ENCODE peak calls at places on chromosomes 5 and 9, in seven cellular contexts. J is nephron progenitor cell, F is glutamatergic neuron, S is cardiac fibroblast, B is WTC11, M is epithelial cell of esophagus, A is tibial nerve. C is an unnamed sample.
A peak's percentile ranks its signal among the peaks of the same experiment; 100 is the strongest.

GRCh38 chr5:114949001-114949400 is 220.7 kb downstream of the TRIM36 start:
- DNase-seq in J (no peak), F (no peak), S (no peak), B (no peak), M (no peak), A (no peak), C (no peak)

GRCh38 chr5:100706796-100707195 is 171.6 kb downstream of the FAM174A start:
- DNase-seq in J (no peak), F (no peak), S (peak; percentile 80), B (no peak), M (peak; percentile 65), A (no peak), C (no peak)

GRCh38 chr5:127492854-127493738 is 24.3 kb upstream of the PRRC1 start:
- DNase-seq in J (no peak), F (no peak), S (peak; percentile 75), B (no peak), M (peak; percentile 57), A (no peak), C (no peak)

GRCh38 chr9:71157731-71158130 is 36.3 kb upstream of the TRPM3 start:
- DNase-seq in J (no peak), F (no peak), S (no peak), B (no peak), M (no peak), A (no peak), C (no peak)

GRCh38 chr5:99033014-99033931 is 104.5 kb upstream of the CHD1 start:
- DNase-seq in J (no peak), F (no peak), S (peak; percentile 23), B (no peak), M (no peak), A (no peak), C (no peak)

GRCh38 chr5:178120661-178121357 is 7.5 kb downstream of the N4BP3 start:
- DNase-seq in J (peak; percentile 68), F (peak; percentile 76), S (peak; percentile 72), B (peak; percentile 83), M (peak; percentile 75), A (peak; percentile 21), C (no peak)

GRCh38 chr5:53331463-53331862 is 149.0 kb upstream of the FST start:
- DNase-seq in J (no peak), F (no peak), S (peak; percentile 86), B (no peak), M (peak; percentile 98), A (no peak), C (no peak)

GRCh38 chr5:76368941-76369340 is 34.1 kb upstream of the IQGAP2 start:
- DNase-seq in J (no peak), F (no peak), S (no peak), B (no peak), M (no peak), A (no peak), C (no peak)

GRCh38 chr5:127298623-127299022 is 8.0 kb downstream of the MEGF10 start:
- DNase-seq in J (no peak), F (no peak), S (no peak), B (no peak), M (no peak), A (no peak), C (no peak)

GRCh38 chr5:66436721-66437120 is 159.5 kb upstream of the MAST4 start:
- DNase-seq in J (no peak), F (no peak), S (no peak), B (peak; percentile 36), M (peak; percentile 37), A (no peak), C (no peak)

GRCh38 chr9:136665111-136665703 is 2.5 kb downstream of the EGFL7 start:
- DNase-seq in J (peak; percentile 62), F (no peak), S (no peak), B (peak; percentile 43), M (no peak), A (no peak), C (no peak)

GRCh38 chr5:124199902-124200301 is 546.5 kb downstream of the ZNF608 start:
- DNase-seq in J (no peak), F (no peak), S (no peak), B (no peak), M (peak; percentile 12), A (no peak), C (no peak)

GRCh38 chr9:121784706-121785426 is 133.4 kb downstream of the DAB2IP start:
- DNase-seq in J (no peak), F (no peak), S (no peak), B (peak; percentile 34), M (no peak), A (no peak), C (no peak)
- TF ChIP-seq CTCF in J (no peak), F (peak; percentile 31), S (no peak), B (no peak), M (no peak), A (no peak), C (no peak)

GRCh38 chr5:9545959-9546851 is at the start of gene SEMA5A:
- DNase-seq in J (peak; percentile 85), F (peak; percentile 71), S (peak; percentile 68), B (peak; percentile 78), M (peak; percentile 76), A (peak; percentile 59), C (peak; percentile 61)
- TF ChIP-seq CTCF in J (no peak), F (no peak), S (peak; percentile 10), B (no peak), M (no peak), A (no peak), C (no peak)

GRCh38 chr5:31492824-31493223 is 39.1 kb downstream of the DROSHA start:
- DNase-seq in J (no peak), F (no peak), S (peak; percentile 33), B (peak; percentile 14), M (peak; percentile 26), A (no peak), C (no peak)

GRCh38 chr5:31485376-31486207 is 46.3 kb downstream of the DROSHA start:
- DNase-seq in J (no peak), F (no peak), S (no peak), B (no peak), M (no peak), A (no peak), C (no peak)

GRCh38 chr5:31481531-31481930 is 50.4 kb downstream of the DROSHA start:
- DNase-seq in J (no peak), F (no peak), S (no peak), B (no peak), M (no peak), A (no peak), C (no peak)

GRCh38 chr5:31487510-31487909 is 44.4 kb downstream of the DROSHA start:
- DNase-seq in J (no peak), F (no peak), S (no peak), B (no peak), M (no peak), A (no peak), C (no peak)
- TF ChIP-seq CTCF in J (no peak), F (no peak), S (no peak), B (no peak), M (no peak), A (no peak), C (no peak)

GRCh38 chr5:132321109-132321721 is 27.0 kb downstream of the SLC22A4 start:
- DNase-seq in J (no peak), F (no peak), S (no peak), B (no peak), M (peak; percentile 24), A (no peak), C (no peak)
- TF ChIP-seq CTCF in J (no peak), F (no peak), S (no peak), B (no peak), M (no peak), A (no peak), C (no peak)

GRCh38 chr5:172765766-172766286 is 5.2 kb downstream of the DUSP1 start:
- DNase-seq in J (no peak), F (no peak), S (peak; percentile 97), B (no peak), M (peak; percentile 85), A (no peak), C (no peak)

GRCh38 chr5:172766287-172767104 is 4.5 kb downstream of the DUSP1 start:
- DNase-seq in J (no peak), F (no peak), S (peak; percentile 94), B (no peak), M (peak; percentile 89), A (peak; percentile 71), C (no peak)

GRCh38 chr5:172762214-172763119 is 8.5 kb downstream of the DUSP1 start:
- DNase-seq in J (no peak), F (no peak), S (no peak), B (no peak), M (no peak), A (no peak), C (no peak)

GRCh38 chr5:172763120-172763464 is 7.9 kb downstream of the DUSP1 start:
- DNase-seq in J (no peak), F (no peak), S (no peak), B (no peak), M (no peak), A (no peak), C (no peak)

DNA sequence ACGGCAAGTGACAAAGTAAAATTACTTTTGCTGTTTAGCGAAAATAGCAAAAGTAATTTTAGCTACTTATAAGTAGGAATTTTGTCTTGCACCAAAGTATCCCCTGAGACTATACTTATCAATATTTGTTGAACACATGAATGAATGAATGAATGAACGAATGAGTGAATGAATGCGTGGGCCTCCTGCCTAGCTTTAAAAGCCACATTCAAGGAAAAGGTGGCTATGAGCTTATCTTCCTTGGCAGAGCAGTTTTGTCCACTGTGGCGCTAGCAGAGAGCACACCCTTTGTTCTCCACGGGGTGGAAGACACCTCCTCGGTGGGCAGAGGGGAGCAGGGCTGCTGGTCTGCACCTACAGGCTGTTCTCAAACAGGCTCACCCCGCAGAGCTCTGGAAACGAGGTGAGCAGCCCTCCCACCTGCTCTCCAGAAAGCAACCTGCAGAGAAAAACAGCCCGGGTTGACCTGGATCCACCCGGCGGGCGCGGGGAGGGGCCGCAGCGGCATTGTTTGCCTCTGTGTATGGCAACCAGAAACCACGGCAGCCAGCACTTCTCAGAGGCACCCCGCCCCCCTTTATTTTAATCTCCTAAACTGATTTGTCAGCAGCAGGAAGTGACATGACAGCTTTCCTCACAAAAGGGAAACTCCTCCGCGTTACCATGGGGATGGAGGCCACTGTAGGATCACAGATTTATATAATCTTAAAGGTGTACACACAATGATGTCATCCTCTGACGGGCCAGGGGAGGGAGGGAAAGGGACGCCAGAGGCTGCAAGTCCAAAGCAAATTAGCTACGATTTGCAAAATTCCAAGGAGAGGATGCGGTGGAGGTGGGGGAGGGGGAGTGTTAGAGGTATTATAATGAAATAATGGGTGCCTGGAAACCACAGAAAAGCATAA is 5.9 kb downstream of the DUSP1 start:
- DNase-seq in J (peak; percentile 87), F (peak; percentile 90), S (peak; percentile 100), B (peak; percentile 92), M (peak; percentile 100), A (peak; percentile 86), C (peak; percentile 89)
- TF ChIP-seq CTCF in J (no peak), F (no peak), S (no peak), B (no peak), M (no peak), A (no peak), C (no peak)

GRCh38 chr5:40165789-40166728 is 513.7 kb upstream of the PTGER4 start:
- DNase-seq in J (peak; percentile 9), F (no peak), S (peak; percentile 57), B (no peak), M (peak; percentile 36), A (no peak), C (no peak)
- TF ChIP-seq CTCF in J (no peak), F (no peak), S (peak; percentile 10), B (no peak), M (peak; percentile 9), A (no peak), C (no peak)